ENCODE peak calls at places on chromosomes 16 and 17, in six cellular contexts. P is tibial artery, Y is heart right ventricle, J is endodermal cell, T is body of pancreas, D is pancreas. O is an unnamed sample.

GRCh38 chr17:27807567-27808470 is 7.5 kb upstream of the NOS2 start:
- DNase-seq in P (no peak), Y (no peak), J (peak; percentile 52), T (peak; percentile 37), D (no peak), O (no peak)

GRCh38 chr17:61002316-61002736 is 324.7 kb downstream of the BCAS3 start:
- DNase-seq in P (no peak), Y (no peak), J (no peak), T (no peak), D (no peak), O (no peak)

GRCh38 chr17:77131919-77132318 is 8.8 kb upstream of the SEC14L1 start:
- DNase-seq in P (no peak), Y (no peak), J (no peak), T (peak; percentile 79), D (no peak), O (no peak)

GRCh38 chr16:50280932-50281331 is 14.6 kb downstream of the ADCY7 start:
- DNase-seq in P (no peak), Y (no peak), J (no peak), T (no peak), D (peak; percentile 40), O (no peak)

GRCh38 chr17:39123627-39124026 is 27.8 kb downstream of the PLXDC1 start:
- DNase-seq in P (no peak), Y (peak; percentile 30), J (no peak), T (peak; percentile 76), D (no peak), O (no peak)

GRCh38 chr17:30433514-30433913 is 43.7 kb upstream of the GOSR1 start:
- DNase-seq in P (no peak), Y (no peak), J (no peak), T (peak; percentile 40), D (no peak), O (peak; percentile 37)

GRCh38 chr17:76383645-76384221 is 676 bp upstream of the SPHK1 start:
- DNase-seq in P (no peak), Y (peak; percentile 65), J (peak; percentile 89), T (peak; percentile 49), D (peak; percentile 85), O (no peak)

GRCh38 chr17:21012736-21013135 is 30.1 kb downstream of the USP22 start:
- DNase-seq in P (no peak), Y (no peak), J (no peak), T (peak; percentile 4), D (no peak), O (no peak)

GRCh38 chr17:5588584-5588983 is 4.3 kb upstream of the NLRP1 start:
- DNase-seq in P (no peak), Y (no peak), J (no peak), T (no peak), D (no peak), O (no peak)

DNA sequence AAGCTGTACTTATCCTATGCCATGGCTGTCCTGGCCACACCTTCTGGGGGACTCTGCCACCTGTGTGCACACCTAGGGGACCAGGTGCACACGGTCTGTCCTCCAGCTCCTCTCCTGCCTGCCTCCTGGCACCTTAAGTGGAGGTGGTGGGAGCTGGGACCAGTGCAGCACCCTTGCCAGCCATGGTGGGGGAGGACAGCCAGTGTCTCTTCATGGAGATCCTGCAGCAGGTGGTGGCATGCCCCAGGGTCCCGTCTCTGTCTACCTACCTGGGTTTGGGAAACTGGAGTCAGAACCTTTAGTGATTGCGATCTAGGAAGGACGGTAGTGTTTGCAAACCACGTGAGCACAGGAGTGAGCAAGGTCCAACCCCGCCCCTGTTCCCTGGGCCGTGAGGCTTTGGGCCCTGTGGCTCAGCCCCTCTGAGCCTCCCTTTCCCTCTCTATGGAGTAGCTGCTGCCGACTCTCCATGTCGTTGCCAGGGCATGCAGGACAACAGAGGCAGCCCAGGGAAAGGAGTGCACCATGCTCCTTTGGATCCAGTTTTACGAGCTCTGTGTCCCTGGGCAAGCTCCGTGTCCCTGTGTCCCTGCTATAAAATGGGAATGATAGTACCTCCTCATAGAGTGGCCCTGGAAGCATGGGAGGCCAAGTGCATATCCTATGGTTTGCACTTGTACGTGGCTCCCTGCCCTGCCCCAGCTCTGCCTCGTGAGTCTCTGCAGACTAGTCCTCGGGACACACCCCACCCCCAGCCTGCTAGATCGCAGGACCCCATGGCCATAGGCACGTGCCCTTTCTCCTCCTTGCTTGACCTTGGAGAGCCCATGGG is 7.1 kb downstream of the ADGRG1 start:
- DNase-seq in P (no peak), Y (no peak), J (no peak), T (peak; percentile 72), D (no peak), O (no peak)
- H3K4me3 ChIP-seq in P (no peak overlapping the region), Y (no peak overlapping the region), J (no peak overlapping the region), T (no peak overlapping the region), D (no peak overlapping the region), O (no peak overlapping the region)

DNA sequence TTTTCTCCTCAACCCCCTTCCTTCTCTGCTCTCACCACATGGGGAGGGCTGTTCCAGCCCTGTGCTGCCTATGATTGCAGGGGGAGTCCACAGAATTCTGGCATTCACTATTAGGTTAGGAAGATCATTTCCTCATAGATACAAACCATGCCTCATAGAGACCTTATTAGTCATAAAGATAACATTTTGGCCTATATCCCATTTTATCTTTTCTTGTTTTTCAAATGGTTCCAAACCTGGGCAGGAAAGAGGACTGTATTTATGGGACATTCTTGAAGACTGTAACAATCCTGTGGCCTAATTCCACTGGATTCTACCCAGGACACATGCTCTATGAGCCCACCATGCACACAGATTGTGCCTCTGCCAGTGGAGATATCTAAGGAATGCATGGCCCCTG is 51.7 kb downstream of the ASIC2 start:
- DNase-seq in P (no peak), Y (no peak), J (no peak), T (no peak), D (no peak), O (no peak)
- TF ChIP-seq CTCF in P (no peak), Y (no peak), J (no peak), T (no peak), D (no peak), O (no peak)

DNA sequence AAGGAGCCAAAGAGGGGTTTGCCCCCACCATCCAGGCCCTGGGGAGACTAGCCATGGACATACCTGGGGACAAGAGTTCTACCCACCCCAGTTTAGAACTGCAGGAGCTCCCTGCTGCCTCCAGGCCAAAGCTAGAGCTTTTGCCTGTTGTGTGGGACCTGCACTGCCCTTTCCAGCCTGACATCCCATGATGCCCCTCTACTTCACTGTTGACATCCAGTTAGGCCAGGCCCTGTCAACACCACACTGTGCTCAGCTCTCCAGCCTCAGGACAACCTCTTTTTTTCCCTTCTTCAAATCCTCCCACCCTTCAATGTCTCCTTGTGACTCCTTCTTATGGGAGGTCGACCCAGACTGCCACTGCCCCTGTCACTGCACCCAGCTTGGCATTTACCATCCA is 19.8 kb upstream of the CBFB start:
- DNase-seq in P (no peak), Y (no peak), J (no peak), T (no peak), D (no peak), O (no peak)
- H3K36me3 ChIP-seq in P (no peaks in the 10 kb centered on the region), Y (no peaks in the 10 kb centered on the region), J (no peaks in the 10 kb centered on the region), T (no peaks in the 10 kb centered on the region), D (no peaks in the 10 kb centered on the region), O (no peaks in the 10 kb centered on the region)

GRCh38 chr17:31509805-31510177 is 118.3 kb downstream of the RAB11FIP4 start:
- DNase-seq in P (no peak), Y (peak; percentile 50), J (no peak), T (no peak), D (peak; percentile 62), O (no peak)

GRCh38 chr17:31510273-31511175 is 119.0 kb downstream of the RAB11FIP4 start:
- DNase-seq in P (no peak), Y (peak; percentile 64), J (no peak), T (peak; percentile 61), D (peak; percentile 81), O (no peak)

GRCh38 chr17:31508310-31509094 is 117.0 kb downstream of the RAB11FIP4 start:
- DNase-seq in P (no peak), Y (no peak), J (peak; percentile 86), T (no peak), D (no peak), O (no peak)

GRCh38 chr17:31511176-31511540 is 119.7 kb downstream of the RAB11FIP4 start:
- DNase-seq in P (no peak), Y (no peak), J (no peak), T (peak; percentile 68), D (peak; percentile 89), O (no peak)

DNA sequence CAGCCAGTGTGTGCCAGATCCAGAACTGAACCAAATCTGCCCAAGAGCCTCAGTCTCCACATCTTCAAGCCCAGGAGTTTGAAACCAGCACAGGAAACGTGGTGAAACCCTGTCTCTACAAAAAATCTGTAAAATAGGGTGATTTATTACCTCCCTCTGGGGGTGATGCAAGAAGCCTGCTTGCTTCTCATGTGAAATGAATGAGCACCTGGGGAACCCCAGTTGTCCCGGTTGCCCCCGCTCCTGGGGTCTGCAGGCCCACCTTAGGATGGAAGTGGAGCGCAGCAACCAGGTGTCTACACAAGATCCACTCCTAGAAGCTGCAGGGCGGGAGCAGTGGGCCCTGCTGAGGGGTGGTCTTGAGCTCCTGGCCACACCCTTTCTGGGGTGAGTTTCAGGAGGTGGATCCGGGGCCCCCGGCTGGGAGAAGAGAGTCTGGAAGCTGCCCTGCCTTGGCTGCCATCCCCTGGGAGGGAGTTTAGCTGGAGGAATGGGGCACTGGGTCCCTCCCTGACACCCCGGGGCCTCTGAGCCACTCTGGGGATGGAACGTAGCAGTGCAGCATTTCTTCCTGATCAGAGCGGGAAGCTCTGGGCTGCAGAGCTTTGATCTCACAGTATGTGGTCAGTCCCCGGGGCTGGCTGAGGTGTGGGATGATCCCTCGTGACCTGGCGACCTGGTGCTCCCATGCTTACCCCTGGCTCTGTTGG is 117.8 kb downstream of the RAB11FIP4 start:
- DNase-seq in P (no peak), Y (no peak), J (no peak), T (no peak), D (peak; percentile 60), O (no peak)
- H3K4me3 ChIP-seq in P (no peak overlapping the region), Y (no peak overlapping the region), J (no peak overlapping the region), T (no peak overlapping the region), D (no peak overlapping the region), O (no peak overlapping the region)

DNA sequence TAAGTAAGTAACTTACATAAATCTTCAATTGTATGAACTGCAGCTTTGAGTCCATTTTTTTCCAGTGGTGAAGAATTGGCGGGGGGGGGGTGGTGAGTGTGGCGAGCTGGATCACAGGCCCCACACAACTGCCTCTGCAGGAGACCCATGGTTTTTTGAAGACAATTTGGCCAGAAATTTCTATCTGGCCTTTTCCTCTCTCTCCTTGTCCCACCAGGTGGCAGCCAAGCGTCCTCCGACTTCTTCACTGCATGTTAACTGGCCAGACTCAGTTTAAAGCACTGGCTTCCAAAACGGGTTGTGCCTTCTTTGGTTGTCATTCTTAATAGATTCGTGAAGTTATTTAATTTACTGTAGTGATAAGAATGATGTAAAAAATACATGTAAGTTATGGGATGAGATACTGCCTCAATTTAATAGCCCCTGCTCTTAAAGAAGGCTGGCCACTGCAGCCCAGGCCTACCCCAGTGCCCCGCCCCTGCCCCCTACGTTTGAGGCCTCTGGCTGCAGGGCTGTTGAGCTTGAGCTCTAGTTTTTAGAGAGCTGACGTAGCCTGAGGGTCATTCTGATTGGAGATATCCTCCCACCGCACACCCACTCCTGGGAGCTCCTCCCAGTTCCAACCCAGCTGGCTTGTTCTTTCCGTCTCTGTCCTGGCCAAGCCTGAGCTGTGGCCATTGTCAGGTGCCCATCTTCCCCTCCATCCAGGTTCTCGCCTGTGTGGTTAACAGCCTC is 36.4 kb downstream of the AKAP1 start:
- DNase-seq in P (no peak), Y (no peak), J (peak; percentile 89), T (peak; percentile 60), D (no peak), O (no peak)
- TF ChIP-seq CTCF in P (peak; percentile 34), Y (peak; percentile 17), J (peak; percentile 80), T (peak; percentile 24), D (no peak), O (peak; percentile 71)

O was measured in kidney epithelial cell.